ENCODE peak calls at places on chromosomes 1 and 21, in ten cellular contexts. X is mammary epithelial cell, Z is activated T-helper 1 cell treated with Interleukin-2 at 50 U/mL for 16 hours, O is fibroblast of lung, I is immature natural killer cell, T is KBM-7, M is fibroblast of the aortic adventitia, S is tibial artery, C is NCI-H1092, V is ovary. U is an unnamed sample.
A peak's percentile ranks its signal among the peaks of the same experiment; 100 is the strongest.

GRCh38 chr1:186374313-186375151 is 521 bp downstream of the TPR start:
- DNase-seq in X (peak; percentile 55), Z (no peak), O (peak; percentile 35), I (no peak), T (no peak), M (peak; percentile 51), S (no peak), C (peak; percentile 25), V (no peak), U (no peak)

GRCh38 chr1:180857947-180858768 is 54.5 kb upstream of the KIAA1614 start:
- DNase-seq in X (no peak), Z (no peak), O (no peak), I (no peak), T (no peak), M (no peak), S (no peak), C (no peak), V (no peak), U (no peak)

GRCh38 chr1:15885701-15886612 is 38.5 kb downstream of the SPEN start:
- DNase-seq in X (peak; percentile 86), Z (no peak), O (peak; percentile 89), I (peak; percentile 14), T (peak; percentile 99), M (peak; percentile 96), S (peak; percentile 100), C (peak; percentile 59), V (peak; percentile 99), U (peak; percentile 70)

GRCh38 chr1:223711838-223712183 is 528 bp upstream of the CAPN2 start:
- DNase-seq in X (no peak), Z (no peak), O (no peak), I (no peak), T (no peak), M (no peak), S (no peak), C (no peak), V (no peak), U (no peak)

GRCh38 chr1:171166361-171166760 is 18.7 kb upstream of the FMO2 start:
- DNase-seq in X (peak; percentile 75), Z (no peak), O (no peak), I (no peak), T (no peak), M (no peak), S (no peak), C (no peak), V (no peak), U (no peak)

GRCh38 chr1:48943393-48943792 is 166.7 kb upstream of the BEND5 start:
- DNase-seq in X (no peak), Z (no peak), O (peak; percentile 85), I (no peak), T (no peak), M (peak; percentile 9), S (no peak), C (no peak), V (no peak), U (no peak)

GRCh38 chr1:27536004-27536757 is 46.2 kb upstream of the WASF2 start:
- DNase-seq in X (no peak), Z (no peak), O (no peak), I (no peak), T (no peak), M (no peak), S (no peak), C (no peak), V (no peak), U (no peak)

GRCh38 chr1:107844009-107844408 is 121.0 kb downstream of the VAV3 start:
- DNase-seq in X (no peak), Z (no peak), O (no peak), I (no peak), T (no peak), M (no peak), S (no peak), C (no peak), V (no peak), U (no peak)

GRCh38 chr21:14080040-14080763 is 130.6 kb downstream of the LIPI start:
- DNase-seq in X (no peak), Z (no peak), O (no peak), I (no peak), T (no peak), M (no peak), S (no peak), C (no peak), V (no peak), U (no peak)

GRCh38 chr1:22930235-22930912 is 42.3 kb downstream of the LACTBL1 start:
- DNase-seq in X (peak; percentile 16), Z (no peak), O (peak; percentile 8), I (no peak), T (peak; percentile 64), M (peak; percentile 34), S (peak; percentile 61), C (peak; percentile 18), V (peak; percentile 39), U (no peak)

U was measured in non-pigmented ciliary epithelial cell.